ENCODE peak calls at places on chromosomes 1 and 21, in five cellular contexts. Y is A549, A is IMR-90, I is tibial nerve, Q is thyroid gland. G is an unnamed sample.

GRCh38 chr21:40886006-40886405 is 39.0 kb upstream of the DSCAM start:
- DNase-seq in Y (no peak), A (no peak), I (no peak), Q (no peak), G (no peak)

GRCh38 chr1:160346953-160347352 is 3.8 kb downstream of the NCSTN start:
- DNase-seq in Y (no peak), A (no peak), I (no peak), Q (no peak), G (no peak)

GRCh38 chr21:26941436-26941835 is 25.5 kb downstream of the ADAMTS5 start:
- DNase-seq in Y (no peak), A (peak; percentile 63), I (no peak), Q (no peak), G (no peak)

GRCh38 chr21:42189860-42190491 is 29.0 kb upstream of the ABCG1 start:
- DNase-seq in Y (no peak), A (no peak), I (no peak), Q (no peak), G (no peak)

GRCh38 chr1:60427701-60428100 is 354.1 kb upstream of the C1orf87 start:
- DNase-seq in Y (no peak), A (no peak), I (no peak), Q (no peak), G (no peak)

GRCh38 chr1:197915797-197916686 is 1.1 kb upstream of the LHX9 start:
- DNase-seq in Y (peak; percentile 82), A (peak; percentile 61), I (no peak), Q (peak; percentile 51), G (peak; percentile 57)

GRCh38 chr1:241167121-241167619 is 189.8 kb downstream of the RGS7 start:
- DNase-seq in Y (peak; percentile 6), A (no peak), I (no peak), Q (no peak), G (no peak)

GRCh38 chr1:41455479-41456271 is 28.8 kb downstream of the EDN2 start:
- DNase-seq in Y (no peak), A (peak; percentile 40), I (no peak), Q (peak; percentile 84), G (no peak)

GRCh38 chr1:207867136-207868081 is 43.5 kb downstream of the CD34 start:
- DNase-seq in Y (no peak), A (no peak), I (no peak), Q (peak; percentile 53), G (no peak)

DNA sequence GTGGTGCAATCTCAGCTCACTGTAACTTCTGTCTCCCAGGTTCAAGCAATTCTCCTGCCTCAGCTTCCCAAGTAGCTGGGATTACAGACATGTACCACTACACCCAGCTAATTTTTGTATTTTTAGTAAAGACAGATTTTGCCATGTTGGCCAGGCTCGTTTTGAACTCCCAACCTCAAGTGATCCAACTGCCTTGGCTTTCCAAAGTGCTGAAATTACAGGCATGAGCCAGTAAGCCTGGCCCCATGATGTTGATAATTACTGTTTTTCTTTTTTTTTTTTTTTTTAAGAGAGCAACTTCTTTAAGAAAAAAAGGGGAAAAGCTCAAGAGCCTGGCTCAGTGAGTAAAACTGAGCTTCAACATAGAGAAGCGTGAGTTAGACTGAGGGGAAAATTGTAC is 9.6 kb upstream of the SOAT1 start:
- DNase-seq in Y (no peak), A (no peak), I (no peak), Q (no peak), G (no peak)
- H3K9me3 ChIP-seq in Y (peaks cover 11% of the 10 kb centered on the region), A (peaks cover 4% of the 10 kb centered on the region), I (peaks cover 9% of the 10 kb centered on the region), Q (no peaks in the 10 kb centered on the region), G (no peaks in the 10 kb centered on the region)

GRCh38 chr21:36385909-36386642 is 884 bp downstream of the CHAF1B start:
- DNase-seq in Y (no peak), A (peak; percentile 11), I (no peak), Q (no peak), G (no peak)
- TF ChIP-seq POLR2A in Y (no peak), A (no peak), I (no peak), Q (no peak), G (no peak)

DNA sequence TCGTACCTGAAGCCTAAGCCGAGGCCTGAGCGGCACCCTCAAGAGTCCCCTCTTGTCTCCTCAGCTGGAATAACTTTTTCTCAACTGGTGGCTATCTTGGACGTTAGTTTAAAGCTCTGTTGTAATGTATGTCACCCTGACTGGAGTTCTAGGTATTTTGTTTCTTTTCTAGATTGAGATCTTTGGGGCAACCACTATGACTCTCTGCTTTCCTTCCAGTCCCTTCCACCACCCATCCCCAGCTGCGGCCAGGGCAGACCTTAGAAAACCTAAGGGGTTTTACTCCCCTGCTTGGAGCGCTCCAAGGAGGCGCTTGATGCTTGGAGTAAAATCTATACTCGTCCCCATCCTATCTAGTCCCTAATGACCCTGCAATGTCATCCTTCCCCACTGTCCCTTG is 74.6 kb upstream of the MRPS6 start:
- DNase-seq in Y (no peak), A (no peak), I (no peak), Q (no peak), G (no peak)
- H3K4me3 ChIP-seq in Y (no peak overlapping the region), A (no peak overlapping the region), I (no peak overlapping the region), Q (no peak overlapping the region), G (no peak overlapping the region)

DNA sequence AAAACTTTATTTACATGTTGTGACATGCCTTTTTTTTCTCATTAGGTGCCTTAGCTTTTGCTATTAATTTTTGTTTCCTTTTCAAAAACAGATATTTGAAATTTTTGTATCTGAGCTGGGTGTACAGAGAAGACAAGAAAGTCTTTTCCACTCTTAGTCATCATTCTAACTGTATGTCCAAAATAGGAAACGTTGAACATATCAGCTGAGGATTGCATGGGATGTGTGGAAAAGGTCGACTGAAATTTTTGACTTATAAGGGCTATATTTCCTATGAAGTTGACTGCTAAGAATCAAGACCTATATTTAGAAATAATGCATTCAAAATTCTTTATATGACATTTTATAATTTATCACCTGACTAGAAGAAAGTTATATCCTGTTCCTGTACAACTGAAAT is 270.0 kb upstream of the ZRANB2 start:
- DNase-seq in Y (no peak), A (peak; percentile 42), I (no peak), Q (no peak), G (no peak)
- H3K9me3 ChIP-seq in Y (no peaks in the 10 kb centered on the region), A (no peaks in the 10 kb centered on the region), I (no peaks in the 10 kb centered on the region), Q (no peaks in the 10 kb centered on the region), G (no peaks in the 10 kb centered on the region)

GRCh38 chr1:179092896-179093461 is 11.1 kb downstream of the TOR3A start:
- DNase-seq in Y (no peak), A (no peak), I (no peak), Q (no peak), G (no peak)
- TF ChIP-seq POLR2A in Y (no peak), A (no peak), I (no peak), Q (no peak), G (no peak)

GRCh38 chr1:179591592-179592580 is at the start of gene TDRD5:
- DNase-seq in Y (peak; percentile 44), A (no peak), I (no peak), Q (peak; percentile 82), G (peak; percentile 49)

GRCh38 chr1:179590671-179591070 is 961 bp upstream of the TDRD5 start:
- DNase-seq in Y (no peak), A (no peak), I (no peak), Q (no peak), G (no peak)

GRCh38 chr1:179588425-179589024 is 3.1 kb upstream of the TDRD5 start:
- DNase-seq in Y (no peak), A (no peak), I (no peak), Q (no peak), G (no peak)

GRCh38 chr1:179589524-179589923 is 2.1 kb upstream of the TDRD5 start:
- DNase-seq in Y (no peak), A (no peak), I (no peak), Q (no peak), G (no peak)

DNA sequence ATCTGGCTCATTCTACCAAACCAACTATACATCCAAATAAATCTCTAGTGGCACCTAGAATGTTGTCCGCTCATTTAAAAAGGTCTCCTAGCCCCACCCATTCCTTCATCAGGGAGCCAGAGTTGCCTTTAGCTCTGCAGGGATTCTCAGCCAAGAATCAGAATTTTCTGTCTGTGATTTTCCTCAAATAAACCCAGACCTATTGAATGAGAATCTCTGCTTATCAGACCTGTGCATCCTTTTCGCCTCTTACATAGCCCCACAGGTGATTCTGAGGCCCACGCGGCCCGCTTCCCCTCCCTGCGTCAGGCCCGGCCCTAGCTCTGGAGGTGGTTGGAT is 410 bp upstream of the TDRD5 start:
- DNase-seq in Y (no peak), A (no peak), I (no peak), Q (no peak), G (no peak)
- H3K4me3 ChIP-seq in Y (peak overlapping the region; percentile 55), A (no peak overlapping the region), I (no peak overlapping the region), Q (no peak overlapping the region), G (no peak overlapping the region)

DNA sequence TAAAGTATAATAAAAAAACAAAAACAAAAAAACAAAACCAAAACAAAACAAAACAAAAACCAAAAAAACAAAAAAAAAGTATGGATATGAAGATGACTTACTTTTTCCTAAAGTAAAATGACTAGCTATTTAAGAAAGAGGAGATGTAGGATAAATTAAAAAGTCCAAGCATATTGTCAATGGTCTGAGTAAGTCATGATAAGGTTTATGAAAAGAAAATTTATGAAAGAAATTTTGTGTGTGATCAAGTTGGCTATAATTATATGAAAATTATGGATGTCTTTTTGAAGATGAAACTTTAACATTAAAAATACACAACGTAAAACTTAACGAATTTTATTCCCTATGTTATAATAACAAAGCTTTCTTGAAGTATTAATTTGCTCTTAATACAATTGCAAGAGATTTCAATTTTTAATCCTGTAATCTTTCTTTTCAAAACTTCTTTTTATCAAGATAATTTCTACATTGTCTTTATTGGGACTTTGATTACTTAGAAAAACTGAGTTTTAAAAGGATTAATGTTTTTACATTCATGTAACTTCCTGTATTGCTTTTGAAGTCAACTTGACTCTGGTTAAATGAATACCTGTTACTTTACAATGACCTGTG is 200.9 kb upstream of the IVNS1ABP start:
- DNase-seq in Y (peak; percentile 13), A (no peak), I (no peak), Q (no peak), G (no peak)
- H3K9me3 ChIP-seq in Y (peaks cover 44% of the 10 kb centered on the region), A (peaks cover 2% of the 10 kb centered on the region), I (peaks cover 12% of the 10 kb centered on the region), Q (no peaks in the 10 kb centered on the region), G (no peaks in the 10 kb centered on the region)

GRCh38 chr1:96367791-96368190 is 353.8 kb upstream of the PTBP2 start:
- DNase-seq in Y (no peak), A (peak; percentile 57), I (no peak), Q (no peak), G (no peak)

GRCh38 chr1:96366516-96366915 is 355.1 kb upstream of the PTBP2 start:
- DNase-seq in Y (no peak), A (no peak), I (no peak), Q (no peak), G (no peak)

GRCh38 chr1:96374076-96374762 is 347.4 kb upstream of the PTBP2 start:
- DNase-seq in Y (no peak), A (peak; percentile 49), I (no peak), Q (no peak), G (no peak)

GRCh38 chr1:96372881-96373280 is 348.7 kb upstream of the PTBP2 start:
- DNase-seq in Y (no peak), A (no peak), I (no peak), Q (no peak), G (no peak)

DNA sequence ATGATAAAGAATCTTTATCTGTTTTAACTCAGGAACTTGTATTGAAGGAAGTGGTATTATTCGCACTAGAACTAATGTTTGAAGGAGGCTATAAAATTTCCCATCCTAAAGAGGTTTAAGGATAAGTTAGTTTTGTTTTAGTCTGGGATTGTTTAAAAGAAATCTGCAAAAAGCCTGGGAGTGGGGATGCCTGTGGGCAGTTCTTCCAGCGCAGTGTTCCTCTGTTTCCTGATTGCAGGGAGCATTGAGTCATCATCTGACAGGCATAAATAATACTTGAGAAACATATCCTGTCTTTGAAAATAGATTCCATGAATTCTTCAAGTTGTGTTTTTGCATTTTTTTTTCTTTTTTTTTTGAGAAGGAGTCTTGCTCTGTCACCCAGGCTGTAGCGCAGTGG is 350.8 kb upstream of the PTBP2 start:
- DNase-seq in Y (peak; percentile 7), A (peak; percentile 96), I (no peak), Q (no peak), G (no peak)
- TF ChIP-seq POLR2A in Y (no peak), A (no peak), I (no peak), Q (no peak), G (no peak)